ENCODE peak calls at places on chromosome 4, in seven cellular contexts. X, I, V, L, W, N and M are unnamed samples.

GRCh38 chr4:6972911-6973310 is 63.3 kb downstream of the TBC1D14 start:
- DNase-seq in X (no peak), I (no peak), V (no peak), L (no peak), W (no peak), N (no peak), M (no peak)

GRCh38 chr4:23891064-23891421 is 1.2 kb upstream of the PPARGC1A start:
- DNase-seq in X (no peak), I (no peak), V (no peak), L (no peak), W (no peak), N (no peak), M (no peak)

GRCh38 chr4:8058031-8058479 is 100.6 kb downstream of the ABLIM2 start:
- DNase-seq in X (no peak), I (no peak), V (no peak), L (no peak), W (no peak), N (no peak), M (no peak)

GRCh38 chr4:8013976-8014726 is 74.5 kb upstream of the AFAP1 start:
- DNase-seq in X (no peak), I (no peak), V (no peak), L (no peak), W (no peak), N (no peak), M (no peak)

GRCh38 chr4:41079871-41080565 is 134.3 kb downstream of the APBB2 start:
- DNase-seq in X (no peak), I (no peak), V (no peak), L (no peak), W (no peak), N (no peak), M (no peak)

GRCh38 chr4:145557720-145558119 is 61.5 kb upstream of the MMAA start:
- DNase-seq in X (peak; percentile 66), I (peak; percentile 82), V (peak; percentile 76), L (no peak), W (no peak), N (no peak), M (peak; percentile 74)

GRCh38 chr4:52659722-52660261 is 691 bp upstream of the USP46 start:
- DNase-seq in X (peak; percentile 82), I (peak; percentile 40), V (peak; percentile 67), L (no peak), W (no peak), N (peak; percentile 47), M (peak; percentile 87)

GRCh38 chr4:137819964-137820383 is 287.7 kb upstream of the PCDH18 start:
- DNase-seq in X (no peak), I (peak; percentile 65), V (no peak), L (no peak), W (no peak), N (no peak), M (no peak)

GRCh38 chr4:169707958-169708643 is 49.6 kb downstream of the HPF1 start:
- DNase-seq in X (no peak), I (no peak), V (no peak), L (no peak), W (no peak), N (no peak), M (no peak)

GRCh38 chr4:74449571-74450297 is 4.8 kb downstream of the AREG start:
- DNase-seq in X (no peak), I (no peak), V (no peak), L (no peak), W (no peak), N (no peak), M (no peak)

GRCh38 chr4:10730019-10730418 is 45.5 kb upstream of the CLNK start:
- DNase-seq in X (no peak), I (peak; percentile 8), V (no peak), L (no peak), W (no peak), N (no peak), M (no peak)

GRCh38 chr4:40621592-40622512 is 7.8 kb downstream of the RBM47 start:
- DNase-seq in X (peak; percentile 83), I (peak; percentile 36), V (no peak), L (no peak), W (peak; percentile 96), N (no peak), M (peak; percentile 84)

GRCh38 chr4:4640692-4641091 is 98.8 kb upstream of the STX18 start:
- DNase-seq in X (no peak), I (no peak), V (no peak), L (no peak), W (no peak), N (no peak), M (no peak)

GRCh38 chr4:2095236-2096072 is 36.3 kb downstream of the NAT8L start:
- DNase-seq in X (no peak), I (no peak), V (no peak), L (no peak), W (no peak), N (no peak), M (no peak)

GRCh38 chr4:23827971-23828680 is 61.7 kb downstream of the PPARGC1A start:
- DNase-seq in X (no peak), I (no peak), V (no peak), L (no peak), W (peak; percentile 37), N (no peak), M (no peak)

GRCh38 chr4:80173387-80173786 is 23.9 kb upstream of the PRDM8 start:
- DNase-seq in X (no peak), I (peak; percentile 88), V (peak; percentile 79), L (no peak), W (no peak), N (peak; percentile 72), M (no peak)

GRCh38 chr4:117429061-117429460 is 343.7 kb upstream of the TRAM1L1 start:
- DNase-seq in X (no peak), I (no peak), V (no peak), L (no peak), W (no peak), N (no peak), M (peak; percentile 59)